ENCODE peak calls at places on chromosome 7, in five cellular contexts. One of them, this sample, is unnamed.

GRCh38 chr7:37206192-37206591 is 242.5 kb downstream of the ELMO1 start:
- DNase-seq in skeletal muscle cell: no peak
- DNase-seq in natural killer cell: no peak
- DNase-seq in heart right ventricle: no peak
- DNase-seq in cardiac muscle cell: no peak
- DNase-seq in this sample: no peak

GRCh38 chr7:133853706-133854276 is 273.3 kb upstream of the LRGUK start:
- DNase-seq in skeletal muscle cell: peak
- DNase-seq in natural killer cell: no peak
- DNase-seq in heart right ventricle: no peak
- DNase-seq in cardiac muscle cell: peak
- DNase-seq in this sample: peak

GRCh38 chr7:154881046-154881445 is 121.9 kb downstream of the PAXIP1 start:
- DNase-seq in skeletal muscle cell: no peak
- DNase-seq in natural killer cell: no peak
- DNase-seq in heart right ventricle: no peak
- DNase-seq in cardiac muscle cell: no peak
- DNase-seq in this sample: no peak

GRCh38 chr7:1247527-1248041 is 14.9 kb downstream of the UNCX start:
- DNase-seq in skeletal muscle cell: no peak
- DNase-seq in natural killer cell: no peak
- DNase-seq in heart right ventricle: no peak
- DNase-seq in cardiac muscle cell: no peak
- DNase-seq in this sample: no peak

GRCh38 chr7:75798770-75799169 is 14.8 kb downstream of the CCL24 start:
- DNase-seq in skeletal muscle cell: no peak
- DNase-seq in natural killer cell: no peak
- DNase-seq in heart right ventricle: no peak
- DNase-seq in cardiac muscle cell: peak
- DNase-seq in this sample: no peak

GRCh38 chr7:23378996-23379395 is 79.9 kb downstream of the MALSU1 start:
- DNase-seq in skeletal muscle cell: no peak
- DNase-seq in natural killer cell: no peak
- DNase-seq in heart right ventricle: no peak
- DNase-seq in cardiac muscle cell: no peak
- DNase-seq in this sample: no peak

GRCh38 chr7:102284891-102285540 is 1.7 kb upstream of the SH2B2 start:
- DNase-seq in skeletal muscle cell: no peak
- DNase-seq in natural killer cell: no peak
- DNase-seq in heart right ventricle: peak
- DNase-seq in cardiac muscle cell: no peak
- DNase-seq in this sample: no peak

GRCh38 chr7:114554781-114555537 is 140.3 kb downstream of the FOXP2 start:
- DNase-seq in skeletal muscle cell: peak
- DNase-seq in natural killer cell: no peak
- DNase-seq in heart right ventricle: no peak
- DNase-seq in cardiac muscle cell: no peak
- DNase-seq in this sample: peak

GRCh38 chr7:37315752-37316711 is 132.6 kb downstream of the ELMO1 start:
- DNase-seq in skeletal muscle cell: no peak
- DNase-seq in natural killer cell: no peak
- DNase-seq in heart right ventricle: no peak
- DNase-seq in cardiac muscle cell: no peak
- DNase-seq in this sample: peak

GRCh38 chr7:20778063-20778721 is 8.5 kb downstream of the SP8 start:
- DNase-seq in skeletal muscle cell: no peak
- DNase-seq in natural killer cell: no peak
- DNase-seq in heart right ventricle: peak
- DNase-seq in cardiac muscle cell: peak
- DNase-seq in this sample: no peak

GRCh38 chr7:332646-333398 is 42.9 kb downstream of the FOXL3 start:
- DNase-seq in skeletal muscle cell: no peak
- DNase-seq in natural killer cell: peak
- DNase-seq in heart right ventricle: peak
- DNase-seq in cardiac muscle cell: peak
- DNase-seq in this sample: peak

GRCh38 chr7:50538478-50538877 is 26.7 kb downstream of the DDC start:
- DNase-seq in skeletal muscle cell: no peak
- DNase-seq in natural killer cell: no peak
- DNase-seq in heart right ventricle: no peak
- DNase-seq in cardiac muscle cell: no peak
- DNase-seq in this sample: no peak

GRCh38 chr7:18175801-18176450 is 148.3 kb upstream of the PRPS1L1 start:
- DNase-seq in skeletal muscle cell: no peak
- DNase-seq in natural killer cell: no peak
- DNase-seq in heart right ventricle: no peak
- DNase-seq in cardiac muscle cell: no peak
- DNase-seq in this sample: no peak

GRCh38 chr7:91288208-91288824 is 24.1 kb downstream of the FZD1 start:
- DNase-seq in skeletal muscle cell: no peak
- DNase-seq in natural killer cell: no peak
- DNase-seq in heart right ventricle: peak
- DNase-seq in cardiac muscle cell: peak
- DNase-seq in this sample: no peak

GRCh38 chr7:95549818-95550529 is 46.3 kb downstream of the PDK4 start:
- DNase-seq in skeletal muscle cell: peak
- DNase-seq in natural killer cell: no peak
- DNase-seq in heart right ventricle: peak
- DNase-seq in cardiac muscle cell: no peak
- DNase-seq in this sample: peak

GRCh38 chr7:143003393-143004051 is 23.4 kb downstream of the OR9A2 start:
- DNase-seq in skeletal muscle cell: no peak
- DNase-seq in natural killer cell: no peak
- DNase-seq in heart right ventricle: no peak
- DNase-seq in cardiac muscle cell: peak
- DNase-seq in this sample: no peak

GRCh38 chr7:19066109-19066508 is 51.3 kb downstream of the TWIST1 start:
- DNase-seq in skeletal muscle cell: no peak
- DNase-seq in natural killer cell: no peak
- DNase-seq in heart right ventricle: no peak
- DNase-seq in cardiac muscle cell: no peak
- DNase-seq in this sample: no peak

GRCh38 chr7:68783671-68784070 is 814.6 kb upstream of the AUTS2 start:
- DNase-seq in skeletal muscle cell: no peak
- DNase-seq in natural killer cell: no peak
- DNase-seq in heart right ventricle: no peak
- DNase-seq in cardiac muscle cell: no peak
- DNase-seq in this sample: no peak

GRCh38 chr7:99362801-99363200 is 11.7 kb upstream of the ARPC1B start:
- DNase-seq in skeletal muscle cell: no peak
- DNase-seq in natural killer cell: no peak
- DNase-seq in heart right ventricle: no peak
- DNase-seq in cardiac muscle cell: no peak
- DNase-seq in this sample: no peak

GRCh38 chr7:101174322-101174854 is 5.7 kb downstream of the NAT16 start:
- DNase-seq in skeletal muscle cell: no peak
- DNase-seq in natural killer cell: no peak
- DNase-seq in heart right ventricle: no peak
- DNase-seq in cardiac muscle cell: no peak
- DNase-seq in this sample: no peak

GRCh38 chr7:132326878-132327589 is 249.2 kb downstream of the PLXNA4 start:
- DNase-seq in skeletal muscle cell: no peak
- DNase-seq in natural killer cell: no peak
- DNase-seq in heart right ventricle: no peak
- DNase-seq in cardiac muscle cell: no peak
- DNase-seq in this sample: no peak

GRCh38 chr7:88396295-88396947 is 89.7 kb upstream of the STEAP4 start:
- DNase-seq in skeletal muscle cell: no peak
- DNase-seq in natural killer cell: no peak
- DNase-seq in heart right ventricle: no peak
- DNase-seq in cardiac muscle cell: no peak
- DNase-seq in this sample: no peak

GRCh38 chr7:133836666-133837065 is 290.5 kb upstream of the LRGUK start:
- DNase-seq in skeletal muscle cell: no peak
- DNase-seq in natural killer cell: no peak
- DNase-seq in heart right ventricle: no peak
- DNase-seq in cardiac muscle cell: no peak
- DNase-seq in this sample: no peak

GRCh38 chr7:155278921-155279320 is 18.8 kb upstream of the INSIG1 start:
- DNase-seq in skeletal muscle cell: no peak
- DNase-seq in natural killer cell: no peak
- DNase-seq in heart right ventricle: no peak
- DNase-seq in cardiac muscle cell: no peak
- DNase-seq in this sample: no peak

GRCh38 chr7:151426486-151426905 is 13.4 kb downstream of the CRYGN start:
- DNase-seq in skeletal muscle cell: peak
- DNase-seq in natural killer cell: no peak
- DNase-seq in heart right ventricle: peak
- DNase-seq in cardiac muscle cell: no peak
- DNase-seq in this sample: peak

GRCh38 chr7:24945899-24946298 is 34.1 kb downstream of the OSBPL3 start:
- DNase-seq in skeletal muscle cell: no peak
- DNase-seq in natural killer cell: no peak
- DNase-seq in heart right ventricle: no peak
- DNase-seq in cardiac muscle cell: no peak
- DNase-seq in this sample: no peak

GRCh38 chr7:21103426-21104123 is 316.9 kb upstream of the SP8 start:
- DNase-seq in skeletal muscle cell: no peak
- DNase-seq in natural killer cell: no peak
- DNase-seq in heart right ventricle: no peak
- DNase-seq in cardiac muscle cell: no peak
- DNase-seq in this sample: no peak

GRCh38 chr7:37141742-37142141 is 306.9 kb downstream of the ELMO1 start:
- DNase-seq in skeletal muscle cell: no peak
- DNase-seq in natural killer cell: no peak
- DNase-seq in heart right ventricle: no peak
- DNase-seq in cardiac muscle cell: no peak
- DNase-seq in this sample: no peak

GRCh38 chr7:32588657-32589056 is 93.4 kb downstream of the AVL9 start:
- DNase-seq in skeletal muscle cell: peak
- DNase-seq in natural killer cell: no peak
- DNase-seq in heart right ventricle: no peak
- DNase-seq in cardiac muscle cell: peak
- DNase-seq in this sample: no peak

GRCh38 chr7:24283559-24283899 is 461 bp upstream of the NPY start:
- DNase-seq in skeletal muscle cell: no peak
- DNase-seq in natural killer cell: no peak
- DNase-seq in heart right ventricle: no peak
- DNase-seq in cardiac muscle cell: no peak
- DNase-seq in this sample: no peak

GRCh38 chr7:151373599-151373998 is 32.0 kb downstream of the NUB1 start:
- DNase-seq in skeletal muscle cell: no peak
- DNase-seq in natural killer cell: no peak
- DNase-seq in heart right ventricle: no peak
- DNase-seq in cardiac muscle cell: no peak
- DNase-seq in this sample: no peak

GRCh38 chr7:34133356-34133982 is 228.1 kb downstream of the BMPER start:
- DNase-seq in skeletal muscle cell: peak
- DNase-seq in natural killer cell: no peak
- DNase-seq in heart right ventricle: no peak
- DNase-seq in cardiac muscle cell: no peak
- DNase-seq in this sample: no peak

GRCh38 chr7:30752979-30753378 is 1.0 kb downstream of the INMT start:
- DNase-seq in skeletal muscle cell: no peak
- DNase-seq in natural killer cell: no peak
- DNase-seq in heart right ventricle: peak
- DNase-seq in cardiac muscle cell: no peak
- DNase-seq in this sample: peak

GRCh38 chr7:135001390-135002165 is 15.3 kb downstream of the AGBL3 start:
- DNase-seq in skeletal muscle cell: no peak
- DNase-seq in natural killer cell: no peak
- DNase-seq in heart right ventricle: no peak
- DNase-seq in cardiac muscle cell: no peak
- DNase-seq in this sample: no peak

GRCh38 chr7:30182186-30182585 is 47.4 kb downstream of the MTURN start:
- DNase-seq in skeletal muscle cell: no peak
- DNase-seq in natural killer cell: no peak
- DNase-seq in heart right ventricle: no peak
- DNase-seq in cardiac muscle cell: no peak
- DNase-seq in this sample: peak

GRCh38 chr7:143499246-143499645 is 21.6 kb downstream of the TAS2R41 start:
- DNase-seq in skeletal muscle cell: no peak
- DNase-seq in natural killer cell: no peak
- DNase-seq in heart right ventricle: no peak
- DNase-seq in cardiac muscle cell: no peak
- DNase-seq in this sample: no peak

GRCh38 chr7:32533313-32534024 is 38.2 kb downstream of the AVL9 start:
- DNase-seq in skeletal muscle cell: no peak
- DNase-seq in natural killer cell: no peak
- DNase-seq in heart right ventricle: no peak
- DNase-seq in cardiac muscle cell: no peak
- DNase-seq in this sample: no peak

This sample was measured in gastrocnemius medialis.